ENCODE peak calls at places on chromosomes 7 and 10, in four cellular contexts. O is Calu3, A is HFFc6, E is mesothelial cell of epicardium. C is an unnamed sample.

GRCh38 chr10:46549171-46550075 is 7.0 kb downstream of the GPRIN2 start:
- DNase-seq in A (no peak), O (peak; percentile 4), E (peak; percentile 39), C (peak; percentile 23)

GRCh38 chr10:86963341-86963919 is 4.9 kb upstream of the ADIRF start:
- DNase-seq in O (no peak), E (no peak), A (no peak), C (no peak)

GRCh38 chr7:21253740-21254687 is 173.9 kb upstream of the SP4 start:
- DNase-seq in A (peak; percentile 19), O (peak; percentile 77), E (peak; percentile 73), C (no peak)

GRCh38 chr10:77146937-77147336 is 490.7 kb downstream of the KCNMA1 start:
- DNase-seq in A (no peak), O (no peak), E (no peak), C (no peak)

GRCh38 chr7:24587853-24588252 is 14.6 kb downstream of the PALS2 start:
- DNase-seq in O (peak; percentile 66), A (no peak), E (no peak), C (no peak)

GRCh38 chr10:24446739-24447138 is 237.8 kb downstream of the KIAA1217 start:
- DNase-seq in A (peak; percentile 86), O (no peak), E (no peak), C (no peak)

GRCh38 chr7:79410345-79410744 is 43.1 kb downstream of the MAGI2 start:
- DNase-seq in E (no peak), O (no peak), A (no peak), C (no peak)

GRCh38 chr10:6014241-6014761 is 37.0 kb upstream of the IL15RA start:
- DNase-seq in O (peak; percentile 64), E (no peak), A (peak; percentile 27), C (peak; percentile 79)

GRCh38 chr7:120272896-120273475 is at the start of gene KCND2:
- DNase-seq in O (peak; percentile 27), E (peak; percentile 43), A (no peak), C (no peak)

GRCh38 chr7:14807498-14807897 is 95.1 kb downstream of the DGKB start:
- DNase-seq in A (no peak), O (no peak), E (no peak), C (no peak)

GRCh38 chr7:82389847-82390246 is 53.7 kb downstream of the CACNA2D1 start:
- DNase-seq in O (no peak), A (no peak), E (no peak), C (no peak)

GRCh38 chr7:41942468-41943097 is 239.7 kb upstream of the INHBA start:
- DNase-seq in O (no peak), E (no peak), A (no peak), C (no peak)

GRCh38 chr7:122674502-122674901 is 24.4 kb downstream of the RNF133 start:
- DNase-seq in E (no peak), O (no peak), A (no peak), C (no peak)

GRCh38 chr10:15852111-15852557 is 8.2 kb downstream of the MINDY3 start:
- DNase-seq in E (no peak), A (no peak), O (no peak), C (no peak)

GRCh38 chr10:74164641-74165529 is 13.9 kb downstream of the ADK start:
- DNase-seq in O (no peak), A (peak; percentile 54), E (no peak), C (no peak)

GRCh38 chr7:33108931-33109757 is at the start of gene RP9:
- DNase-seq in A (peak; percentile 7), E (peak; percentile 86), O (peak; percentile 93), C (no peak)

GRCh38 chr7:33109758-33110238 is 594 bp upstream of the RP9 start:
- DNase-seq in E (no peak), O (no peak), A (peak; percentile 4), C (no peak)

GRCh38 chr7:33107136-33108066 is 1.8 kb downstream of the RP9 start:
- DNase-seq in E (no peak), A (peak; percentile 61), O (peak; percentile 57), C (no peak)

GRCh38 chr7:33111614-33112013 is 2.4 kb upstream of the RP9 start:
- DNase-seq in E (no peak), O (no peak), A (no peak), C (no peak)

DNA sequence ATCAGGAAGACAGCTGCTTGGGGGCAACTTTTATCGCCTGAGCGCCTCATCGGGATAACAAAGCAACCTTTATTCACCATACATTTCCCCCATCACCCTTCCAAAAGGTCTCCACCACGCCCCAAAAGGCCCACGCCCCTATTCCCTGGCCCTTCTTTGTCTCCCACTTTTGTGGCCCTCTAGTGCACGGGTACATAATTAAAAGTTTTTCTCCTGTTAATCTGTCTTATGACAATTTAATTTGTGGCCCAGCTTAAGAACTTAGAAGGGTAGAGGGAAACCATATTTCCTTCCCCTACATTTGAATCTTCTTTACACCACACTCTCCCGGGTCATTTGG is 643 bp downstream of the RP9 start:
- DNase-seq in E (no peak), A (peak; percentile 2), O (peak; percentile 57), C (no peak)
- TF ChIP-seq CTCF in E (peak; percentile 22), A (peak; percentile 23), O (peak; percentile 26), C (no peak)

GRCh38 chr7:12684186-12684585 is 3.2 kb upstream of the ARL4A start:
- DNase-seq in A (no peak), E (no peak), O (no peak), C (no peak)

GRCh38 chr7:12684733-12685132 is 2.7 kb upstream of the ARL4A start:
- DNase-seq in O (no peak), E (no peak), A (no peak), C (no peak)

GRCh38 chr7:12686234-12686893 is 1.1 kb upstream of the ARL4A start:
- DNase-seq in E (peak; percentile 93), A (peak; percentile 84), O (peak; percentile 99), C (peak; percentile 63)

GRCh38 chr7:12686894-12687212 is 580 bp upstream of the ARL4A start:
- DNase-seq in O (no peak), E (no peak), A (no peak), C (no peak)

DNA sequence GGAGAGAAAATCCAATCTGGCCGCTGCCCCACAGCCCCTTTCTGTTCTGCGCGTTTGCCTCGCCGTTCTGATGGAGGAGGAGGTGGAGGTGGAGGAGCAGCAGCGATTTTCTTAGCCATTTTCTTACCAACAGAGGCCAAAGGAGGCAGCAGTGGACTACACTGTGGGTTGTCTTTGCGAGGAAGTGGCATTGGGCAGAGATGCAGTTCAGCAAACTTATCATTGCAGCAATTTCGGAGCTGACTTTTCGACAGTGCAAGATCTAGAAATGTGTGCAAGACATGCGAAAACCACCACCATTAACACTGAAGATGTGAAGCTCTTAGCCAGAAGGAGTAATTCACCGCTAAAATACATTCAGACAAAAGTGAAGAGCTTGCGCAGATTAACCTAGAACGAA is 1.9 kb upstream of the ARL4A start:
- DNase-seq in O (peak; percentile 72), E (no peak), A (no peak), C (no peak)
- TF ChIP-seq CTCF in O (peak; percentile 65), E (no peak), A (no peak), C (no peak)

GRCh38 chr7:149071641-149072437 is 18.7 kb downstream of the ZNF786 start:
- DNase-seq in O (no peak), E (no peak), A (no peak), C (no peak)

GRCh38 chr7:149063481-149063880 is 27.0 kb downstream of the ZNF786 start:
- DNase-seq in O (no peak), A (no peak), E (no peak), C (no peak)

GRCh38 chr7:149071182-149071635 is 19.3 kb downstream of the ZNF786 start:
- DNase-seq in A (no peak), E (no peak), O (no peak), C (no peak)

GRCh38 chr7:149070372-149071140 is 20.0 kb downstream of the ZNF786 start:
- DNase-seq in A (no peak), O (no peak), E (no peak), C (no peak)

DNA sequence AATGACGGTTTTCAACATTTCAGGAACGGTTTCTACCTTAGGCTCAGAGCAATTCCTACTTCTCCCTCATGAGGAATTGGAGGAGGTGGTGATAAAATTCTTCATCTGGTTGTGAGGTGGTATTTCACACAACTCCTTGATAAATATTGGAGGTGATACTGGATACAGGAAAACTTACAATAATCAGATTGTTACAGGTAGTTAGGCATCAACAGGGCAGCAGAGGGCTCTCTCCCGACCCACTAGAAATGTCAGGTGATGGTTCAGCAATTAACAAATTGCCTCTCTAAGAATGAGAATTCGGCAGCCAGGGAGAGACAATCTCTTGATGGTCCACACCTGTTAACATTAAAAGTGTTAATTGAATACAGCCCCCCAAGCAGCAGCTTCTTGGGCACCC is 22.6 kb downstream of the ZNF786 start:
- DNase-seq in E (no peak), O (peak; percentile 17), A (no peak), C (no peak)
- TF ChIP-seq CTCF in E (no peak), O (no peak), A (peak; percentile 11), C (no peak)

GRCh38 chr10:48444861-48445841 is 138.7 kb downstream of the MAPK8 start:
- DNase-seq in O (peak; percentile 85), E (no peak), A (peak; percentile 23), C (no peak)
- TF ChIP-seq CTCF in O (peak; percentile 40), E (no peak), A (peak; percentile 13), C (no peak)

GRCh38 chr7:74525140-74525539 is 71.4 kb downstream of the GTF2IRD1 start:
- DNase-seq in A (no peak), E (no peak), O (no peak), C (no peak)
- TF ChIP-seq CTCF in A (no peak), E (no peak), O (no peak), C (no peak)

C was measured in omental fat pad.